ENCODE peak calls at places on chromosomes 4 and X, in five cellular contexts. O is neural progenitor cell, J is AG08395, D is pulmonary artery endothelial cell, G is colonic mucosa. V is an unnamed sample.

GRCh38 chr4:179989975-179990374 is 2253.2 kb upstream of the TENM3 start:
- DNase-seq in D (no peak), G (no peak), O (no peak), J (no peak), V (no peak)

GRCh38 chr4:28772066-28772465 is 1911.4 kb downstream of the STIM2 start:
- DNase-seq in G (no peak), D (no peak), O (no peak), J (peak), V (no peak)

GRCh38 chr4:138967313-138967712 is 48.3 kb upstream of the NOCT start:
- DNase-seq in O (no peak), J (no peak), G (no peak), D (no peak), V (no peak)

GRCh38 chrX:10259716-10260115 is 102.9 kb downstream of the CLCN4 start:
- DNase-seq in J (peak), G (no peak), O (no peak), D (no peak), V (no peak)

GRCh38 chrX:132119821-132120220 is 8.0 kb downstream of the FRMD7 start:
- DNase-seq in D (no peak), O (peak), G (no peak), J (no peak), V (no peak)

GRCh38 chr4:72552447-72552846 is 16.6 kb downstream of the ADAMTS3 start:
- DNase-seq in D (no peak), J (no peak), O (no peak), G (no peak), V (no peak)

GRCh38 chr4:111323916-111324315 is 701.0 kb upstream of the PITX2 start:
- DNase-seq in G (no peak), D (no peak), J (peak), O (no peak), V (no peak)

GRCh38 chrX:14361430-14361829 is 167.9 kb upstream of the GLRA2 start:
- DNase-seq in J (no peak), D (no peak), O (no peak), G (no peak), V (no peak)

GRCh38 chrX:125709532-125709931 is 389.9 kb downstream of the TEX13C start:
- DNase-seq in G (no peak), D (no peak), O (no peak), J (no peak), V (no peak)

GRCh38 chrX:79089897-79090584 is 54.4 kb upstream of the GPR174 start:
- DNase-seq in O (no peak), D (no peak), J (no peak), G (no peak), V (no peak)

GRCh38 chr4:123939621-123940020 is 543.0 kb downstream of the SPRY1 start:
- DNase-seq in D (peak), J (peak), O (no peak), G (no peak), V (no peak)

GRCh38 chrX:29477878-29478277 is 737.5 kb upstream of the MAGEB2 start:
- DNase-seq in O (no peak), D (no peak), G (no peak), J (no peak), V (no peak)

GRCh38 chrX:119622356-119623232 is 16.4 kb upstream of the NKRF start:
- DNase-seq in O (no peak), D (peak), G (peak), J (peak), V (peak)

GRCh38 chrX:19604375-19604774 is 89.1 kb upstream of the MAP3K15 start:
- DNase-seq in D (no peak), O (no peak), J (no peak), G (no peak), V (no peak)

GRCh38 chr4:98508248-98508647 is 150.2 kb downstream of the TSPAN5 start:
- DNase-seq in G (no peak), D (no peak), O (no peak), J (no peak), V (no peak)

GRCh38 chr4:170875868-170876267 is 786.1 kb upstream of the AADAT start:
- DNase-seq in G (no peak), D (no peak), O (peak), J (no peak), V (no peak)

GRCh38 chr4:147409350-147409749 is 71.5 kb upstream of the EDNRA start:
- DNase-seq in O (no peak), D (no peak), J (no peak), G (no peak), V (no peak)

GRCh38 chr4:107619731-107620130 is 100.3 kb downstream of the PAPSS1 start:
- DNase-seq in O (no peak), G (no peak), J (peak), D (no peak), V (no peak)

GRCh38 chrX:65932173-65933084 is 107.5 kb downstream of the VSIG4 start:
- DNase-seq in G (peak), O (peak), J (no peak), D (no peak), V (no peak)

GRCh38 chr4:168659971-168660465 is 163.2 kb downstream of the PALLD start:
- DNase-seq in J (no peak), G (no peak), D (no peak), O (no peak), V (no peak)

GRCh38 chrX:15233416-15234015 is 36.4 kb downstream of the ASB9 start:
- DNase-seq in J (no peak), O (no peak), D (no peak), G (no peak), V (no peak)

GRCh38 chr4:80225628-80226027 is 28.3 kb downstream of the PRDM8 start:
- DNase-seq in O (no peak), J (peak), D (no peak), G (no peak), V (no peak)

GRCh38 chr4:182293836-182294235 is 50.6 kb downstream of the TENM3 start:
- DNase-seq in G (no peak), O (peak), J (no peak), D (no peak), V (no peak)

GRCh38 chr4:40240040-40240653 is 43.3 kb downstream of the RHOH start:
- DNase-seq in J (no peak), D (no peak), G (no peak), O (no peak), V (no peak)

GRCh38 chrX:43562372-43562771 is 93.7 kb upstream of the MAOA start:
- DNase-seq in O (no peak), J (no peak), D (no peak), G (no peak), V (no peak)

GRCh38 chr4:119025440-119025839 is 110.2 kb upstream of the MYOZ2 start:
- DNase-seq in O (no peak), J (peak), D (no peak), G (peak), V (no peak)

GRCh38 chr4:77880784-77881183 is 18.2 kb downstream of the MRPL1 start:
- DNase-seq in G (no peak), J (no peak), O (no peak), D (no peak), V (no peak)

GRCh38 chr4:74627516-74627915 is 166.8 kb downstream of the BTC start:
- DNase-seq in D (no peak), G (no peak), J (no peak), O (no peak), V (no peak)

GRCh38 chrX:153924149-153924861 is 1.8 kb downstream of the ARHGAP4 start:
- DNase-seq in O (peak), G (no peak), J (no peak), D (no peak), V (no peak)

GRCh38 chrX:153905481-153906095 is 1.1 kb downstream of the AVPR2 start:
- DNase-seq in D (no peak), J (no peak), O (no peak), G (no peak), V (no peak)

GRCh38 chr4:11004818-11005217 is 320.2 kb upstream of the CLNK start:
- DNase-seq in J (no peak), D (no peak), O (no peak), G (no peak), V (no peak)

GRCh38 chrX:80578518-80579105 is 158.4 kb downstream of the TENT5D start:
- DNase-seq in G (no peak), D (no peak), J (peak), O (peak), V (no peak)

GRCh38 chrX:38215141-38215540 is 5.5 kb downstream of the SRPX start:
- DNase-seq in J (peak), O (no peak), D (no peak), G (no peak), V (no peak)

V was measured in NCI-H2029.